ENCODE peak calls at places on chromosomes 13 and 19, in seven cellular contexts. One of them, this sample, is unnamed.

GRCh38 chr13:92510416-92510815 is 716.2 kb upstream of the GPC6 start:
- DNase-seq in activated CD4-positive, CD25-positive, alpha-beta regulatory T cell: no peak
- DNase-seq in thoracic aorta: no peak
- DNase-seq in AG09319: no peak
- DNase-seq in cardiac fibroblast: no peak
- DNase-seq in tibial artery: no peak
- DNase-seq in activated CD8-positive, alpha-beta memory T cell treated with anti-CD3 and anti-CD28 coated beads, Interleukin-2, amount 50 U/mL, for 4 hours: no peak
- DNase-seq in this sample: no peak

GRCh38 chr19:54481326-54481930 is 8.3 kb upstream of the CDC42EP5 start:
- DNase-seq in activated CD4-positive, CD25-positive, alpha-beta regulatory T cell: no peak
- DNase-seq in thoracic aorta: no peak
- DNase-seq in AG09319: no peak
- DNase-seq in cardiac fibroblast: peak
- DNase-seq in tibial artery: no peak
- DNase-seq in activated CD8-positive, alpha-beta memory T cell treated with anti-CD3 and anti-CD28 coated beads, Interleukin-2, amount 50 U/mL, for 4 hours: peak
- DNase-seq in this sample: no peak

GRCh38 chr13:26628706-26629105 is 71.2 kb downstream of the WASF3 start:
- DNase-seq in activated CD4-positive, CD25-positive, alpha-beta regulatory T cell: no peak
- DNase-seq in thoracic aorta: no peak
- DNase-seq in AG09319: no peak
- DNase-seq in cardiac fibroblast: peak
- DNase-seq in tibial artery: no peak
- DNase-seq in activated CD8-positive, alpha-beta memory T cell treated with anti-CD3 and anti-CD28 coated beads, Interleukin-2, amount 50 U/mL, for 4 hours: no peak
- DNase-seq in this sample: no peak

GRCh38 chr13:48074006-48074405 is 20.9 kb downstream of the MED4 start:
- DNase-seq in activated CD4-positive, CD25-positive, alpha-beta regulatory T cell: no peak
- DNase-seq in thoracic aorta: no peak
- DNase-seq in AG09319: no peak
- DNase-seq in cardiac fibroblast: no peak
- DNase-seq in tibial artery: no peak
- DNase-seq in activated CD8-positive, alpha-beta memory T cell treated with anti-CD3 and anti-CD28 coated beads, Interleukin-2, amount 50 U/mL, for 4 hours: no peak
- DNase-seq in this sample: no peak

GRCh38 chr13:52922961-52923360 is 74.5 kb upstream of the PCDH8 start:
- DNase-seq in activated CD4-positive, CD25-positive, alpha-beta regulatory T cell: no peak
- DNase-seq in thoracic aorta: no peak
- DNase-seq in AG09319: no peak
- DNase-seq in cardiac fibroblast: no peak
- DNase-seq in tibial artery: no peak
- DNase-seq in activated CD8-positive, alpha-beta memory T cell treated with anti-CD3 and anti-CD28 coated beads, Interleukin-2, amount 50 U/mL, for 4 hours: no peak
- DNase-seq in this sample: no peak

GRCh38 chr13:106513025-106513424 is 22.4 kb downstream of the EFNB2 start:
- DNase-seq in activated CD4-positive, CD25-positive, alpha-beta regulatory T cell: no peak
- DNase-seq in thoracic aorta: no peak
- DNase-seq in AG09319: no peak
- DNase-seq in cardiac fibroblast: no peak
- DNase-seq in tibial artery: no peak
- DNase-seq in activated CD8-positive, alpha-beta memory T cell treated with anti-CD3 and anti-CD28 coated beads, Interleukin-2, amount 50 U/mL, for 4 hours: no peak
- DNase-seq in this sample: no peak

GRCh38 chr19:29329460-29330134 is 116.6 kb upstream of the UQCRFS1 start:
- DNase-seq in activated CD4-positive, CD25-positive, alpha-beta regulatory T cell: no peak
- DNase-seq in thoracic aorta: no peak
- DNase-seq in AG09319: no peak
- DNase-seq in cardiac fibroblast: no peak
- DNase-seq in tibial artery: no peak
- DNase-seq in activated CD8-positive, alpha-beta memory T cell treated with anti-CD3 and anti-CD28 coated beads, Interleukin-2, amount 50 U/mL, for 4 hours: no peak
- DNase-seq in this sample: no peak

GRCh38 chr19:39403331-39404312 is 3.0 kb upstream of the ZFP36 start:
- DNase-seq in activated CD4-positive, CD25-positive, alpha-beta regulatory T cell: peak
- DNase-seq in thoracic aorta: peak
- DNase-seq in AG09319: peak
- DNase-seq in cardiac fibroblast: peak
- DNase-seq in tibial artery: peak
- DNase-seq in activated CD8-positive, alpha-beta memory T cell treated with anti-CD3 and anti-CD28 coated beads, Interleukin-2, amount 50 U/mL, for 4 hours: peak
- DNase-seq in this sample: peak

GRCh38 chr19:4373601-4374441 is 26.5 kb downstream of the SH3GL1 start:
- DNase-seq in activated CD4-positive, CD25-positive, alpha-beta regulatory T cell: no peak
- DNase-seq in thoracic aorta: no peak
- DNase-seq in AG09319: no peak
- DNase-seq in cardiac fibroblast: peak
- DNase-seq in tibial artery: peak
- DNase-seq in activated CD8-positive, alpha-beta memory T cell treated with anti-CD3 and anti-CD28 coated beads, Interleukin-2, amount 50 U/mL, for 4 hours: no peak
- DNase-seq in this sample: peak

GRCh38 chr13:21670006-21670882 is 629 bp upstream of the FGF9 start:
- DNase-seq in activated CD4-positive, CD25-positive, alpha-beta regulatory T cell: peak
- DNase-seq in thoracic aorta: no peak
- DNase-seq in AG09319: no peak
- DNase-seq in cardiac fibroblast: peak
- DNase-seq in tibial artery: peak
- DNase-seq in activated CD8-positive, alpha-beta memory T cell treated with anti-CD3 and anti-CD28 coated beads, Interleukin-2, amount 50 U/mL, for 4 hours: peak
- DNase-seq in this sample: no peak